ENCODE peak calls at places on chromosomes 13 and 19, in five cellular contexts. O, R, W, S and D are unnamed samples. For H3K4me1, the result is how much of the 10 kb centered on the place peaks cover.

GRCh38 chr13:107192289-107192688 is 624.4 kb upstream of the ARGLU1 start:
- DNase-seq in R (no peak), O (peak), W (no peak), S (peak), D (no peak)

GRCh38 chr13:31477961-31478360 is 261.4 kb upstream of the RXFP2 start:
- DNase-seq in W (no peak), S (peak), R (no peak), O (peak), D (no peak)

GRCh38 chr13:29594310-29594709 is 1.2 kb downstream of the SLC7A1 start:
- DNase-seq in R (no peak), W (no peak), S (peak), O (peak), D (no peak)

GRCh38 chr19:54329476-54330165 is 9.3 kb downstream of the LILRA4 start:
- DNase-seq in R (no peak), W (no peak), S (no peak), O (no peak), D (no peak)

GRCh38 chr19:11578342-11579142 is 1.1 kb upstream of the ACP5 start:
- DNase-seq in W (peak), O (no peak), S (no peak), R (peak), D (no peak)

GRCh38 chr19:4014541-4015491 is 7.3 kb downstream of the PIAS4 start:
- DNase-seq in O (no peak), S (no peak), R (no peak), W (peak), D (no peak)

GRCh38 chr19:5934779-5935472 is 20.9 kb downstream of the CAPS start:
- DNase-seq in O (peak), S (peak), W (no peak), R (no peak), D (no peak)

GRCh38 chr19:9109959-9110358 is 2.7 kb upstream of the OR7G2 start:
- DNase-seq in R (no peak), W (no peak), O (no peak), S (no peak), D (no peak)

GRCh38 chr13:110445722-110446569 is 115.6 kb downstream of the RAB20 start:
- DNase-seq in W (no peak), S (no peak), O (peak), R (no peak), D (peak)

GRCh38 chr19:43984687-43985000 is 656 bp downstream of the ZNF155 start:
- DNase-seq in S (no peak), W (peak), O (no peak), R (peak), D (no peak)

GRCh38 chr19:50890422-50891252 is 17.4 kb downstream of the KLK2 start:
- DNase-seq in S (peak), R (no peak), W (no peak), O (peak), D (no peak)

GRCh38 chr13:44989941-44990340 is 603 bp downstream of the GPALPP1 start:
- DNase-seq in W (no peak), R (no peak), O (no peak), S (no peak), D (no peak)

GRCh38 chr19:1977116-1977515 is 36.1 kb downstream of the CSNK1G2 start:
- DNase-seq in R (no peak), W (no peak), S (no peak), O (no peak), D (no peak)

GRCh38 chr19:14704450-14704849 is 14.6 kb downstream of the ZNF333 start:
- DNase-seq in O (no peak), R (no peak), S (no peak), W (no peak), D (no peak)

GRCh38 chr13:109204657-109205056 is 575.2 kb downstream of the MYO16 start:
- DNase-seq in O (no peak), W (no peak), R (no peak), S (no peak), D (no peak)

GRCh38 chr13:31355001-31355400 is 155.2 kb downstream of the B3GLCT start:
- DNase-seq in W (no peak), S (no peak), R (no peak), O (no peak), D (no peak)

GRCh38 chr13:40983725-40984669 is 35.1 kb downstream of the ELF1 start:
- DNase-seq in S (no peak), W (no peak), O (no peak), R (no peak), D (no peak)
- H3K4me1 ChIP-seq in S (under half), W (under half), O (under half), R (under half), D (under half)

GRCh38 chr19:48963371-48964204 is 1.5 kb upstream of the FTL start:
- DNase-seq in W (peak), S (peak), R (peak), O (peak), D (no peak)
- H3K4me1 ChIP-seq in W (under half), S (under half), R (under half), O (under half), D (under half)

GRCh38 chr13:88978607-88979006 is 1307.4 kb downstream of the SLITRK5 start:
- DNase-seq in W (no peak), O (no peak), R (no peak), S (no peak), D (no peak)

DNA sequence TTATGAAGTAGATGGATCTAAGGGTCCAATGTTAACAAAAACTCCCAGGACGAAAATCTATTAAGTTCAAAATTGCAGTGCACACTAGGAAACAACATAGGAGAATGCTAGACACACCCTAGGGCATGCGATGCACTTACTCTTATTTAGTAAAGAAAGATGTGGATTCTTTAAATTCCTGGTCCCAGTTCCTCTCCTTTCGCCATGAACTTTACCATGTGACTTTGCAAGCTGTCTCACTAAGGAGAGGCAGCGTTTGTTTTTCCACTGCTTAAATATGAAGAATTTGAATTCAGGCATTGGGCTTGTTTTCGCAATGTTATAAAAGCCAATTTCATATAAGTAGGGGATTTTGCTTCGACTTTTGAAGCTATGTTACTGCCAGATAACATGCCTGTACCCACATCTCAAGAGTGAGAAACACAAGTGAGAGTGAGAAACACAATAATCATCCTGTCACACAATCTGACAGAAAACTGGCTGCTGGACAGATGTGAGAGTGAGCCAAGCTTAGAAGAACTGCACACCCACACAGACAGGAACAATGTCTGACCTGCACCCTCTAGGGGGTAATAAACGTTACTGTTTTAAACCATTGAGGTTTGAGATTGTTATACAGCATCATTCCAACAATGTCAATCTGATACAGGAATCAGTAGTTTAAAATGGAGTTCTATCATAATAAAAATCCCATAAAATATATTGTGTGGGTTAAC is 1308.5 kb downstream of the SLITRK5 start:
- DNase-seq in R (no peak), S (peak), W (no peak), O (no peak), D (no peak)
- H3K4me1 ChIP-seq in R (under half), S (under half), W (under half), O (under half), D (under half)

DNA sequence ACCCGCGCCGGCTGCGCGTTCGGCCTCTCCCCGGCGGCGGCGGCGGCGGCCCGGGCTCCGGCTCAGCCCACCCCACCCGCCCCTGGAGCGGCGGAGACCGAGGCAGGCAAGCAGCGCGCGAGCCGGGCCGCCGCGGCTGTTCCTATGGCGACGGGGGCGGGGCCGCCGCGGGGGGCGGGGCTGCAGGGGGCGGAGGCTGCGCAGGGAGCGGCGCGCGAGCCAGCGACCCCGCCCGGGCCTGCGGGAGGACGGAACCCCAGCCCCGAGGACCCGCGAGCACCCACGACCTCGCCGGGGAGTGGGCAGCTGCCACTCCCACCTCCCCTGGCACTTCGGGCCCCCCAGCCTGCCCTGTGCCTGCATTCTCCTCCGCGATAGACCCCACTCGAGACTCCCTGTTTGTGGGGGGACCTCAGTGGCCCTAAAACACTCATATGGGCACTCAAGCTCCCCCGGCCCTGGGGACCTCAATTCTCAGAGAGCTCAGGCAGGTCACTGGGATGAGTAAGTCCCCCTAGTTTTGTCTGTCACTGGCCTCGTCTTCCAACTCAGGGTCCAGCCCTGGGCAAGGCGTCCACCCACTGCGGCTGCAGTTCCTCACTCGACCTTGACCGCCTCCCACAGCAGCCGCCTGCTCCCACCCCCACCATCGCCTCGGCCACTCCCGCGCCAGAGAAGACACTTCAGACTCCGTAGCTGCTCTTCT is at the start of gene CTXN1:
- DNase-seq in O (no peak), S (peak), W (peak), R (peak), D (no peak)
- H3K4me1 ChIP-seq in O (under half), S (under half), W (half or more), R (under half), D (half or more)